ENCODE peak calls at places on chromosome 6, in seven cellular contexts. P is kidney glomerular epithelial cell, R is skeletal muscle cell, U is fibroblast of lung, J is renal cortical epithelial cell, K is posterior cingulate gyrus, G is ACHN. T is an unnamed sample.

GRCh38 chr6:130677766-130678165 is 149.4 kb upstream of the SMLR1 start:
- DNase-seq in P (no peak), R (no peak), U (no peak), J (no peak), K (no peak), G (no peak), T (no peak)

GRCh38 chr6:139398658-139399057 is 24.2 kb upstream of the CITED2 start:
- DNase-seq in P (no peak), R (no peak), U (peak), J (no peak), K (no peak), G (no peak), T (no peak)

GRCh38 chr6:52739134-52739533 is 24.1 kb downstream of the GSTA2 start:
- DNase-seq in P (no peak), R (no peak), U (no peak), J (no peak), K (no peak), G (no peak), T (no peak)

GRCh38 chr6:166007349-166008263 is 160.0 kb downstream of the TBXT start:
- DNase-seq in P (peak), R (peak), U (peak), J (peak), K (peak), G (peak), T (peak)

GRCh38 chr6:31676322-31676903 is 4.5 kb downstream of the LY6G5C start:
- DNase-seq in P (no peak), R (no peak), U (no peak), J (no peak), K (no peak), G (no peak), T (no peak)

GRCh38 chr6:85127696-85128225 is 322.1 kb upstream of the NT5E start:
- DNase-seq in P (no peak), R (no peak), U (no peak), J (no peak), K (no peak), G (no peak), T (no peak)

GRCh38 chr6:92292067-92292466 is 1127.3 kb downstream of the EPHA7 start:
- DNase-seq in P (no peak), R (no peak), U (no peak), J (no peak), K (no peak), G (no peak), T (no peak)

GRCh38 chr6:162770955-162771354 is 43.2 kb downstream of the PACRG start:
- DNase-seq in P (no peak), R (no peak), U (no peak), J (no peak), K (no peak), G (no peak), T (no peak)

GRCh38 chr6:147448212-147448611 is 60.3 kb upstream of the SAMD5 start:
- DNase-seq in P (no peak), R (no peak), U (no peak), J (peak), K (no peak), G (no peak), T (no peak)

GRCh38 chr6:157885211-157885788 is 62.3 kb downstream of the SNX9 start:
- DNase-seq in P (no peak), R (no peak), U (no peak), J (no peak), K (no peak), G (no peak), T (no peak)

GRCh38 chr6:98835149-98836024 is 1.0 kb downstream of the POU3F2 start:
- DNase-seq in P (no peak), R (no peak), U (no peak), J (no peak), K (peak), G (no peak), T (peak)

GRCh38 chr6:35148167-35148741 is 7.1 kb upstream of the TCP11 start:
- DNase-seq in P (no peak), R (peak), U (peak), J (peak), K (no peak), G (no peak), T (no peak)

T was measured in sigmoid colon.